ENCODE peak calls at places on chromosomes 4 and X, in five cellular contexts. S is endothelial cell; P is left ventricle myocardium inferior; O is CD4-positive, alpha-beta T cell; L is activated CD8-positive, alpha-beta T cell treated with anti-CD3 and anti-CD28 coated beads for 36 hours. R is an unnamed sample.

GRCh38 chr4:102867278-102868152 is 1.3 kb upstream of the CISD2 start:
- DNase-seq in S (no peak), P (no peak), O (no peak), L (no peak), R (no peak)

GRCh38 chr4:141543176-141543575 is 93.2 kb upstream of the IL15 start:
- DNase-seq in S (no peak), P (no peak), O (no peak), L (no peak), R (no peak)

GRCh38 chr4:137420901-137421384 is 111.4 kb downstream of the PCDH18 start:
- DNase-seq in S (no peak), P (no peak), O (no peak), L (no peak), R (no peak)

GRCh38 chr4:127203561-127204260 is 429.0 kb upstream of the INTU start:
- DNase-seq in S (no peak), P (no peak), O (no peak), L (no peak), R (no peak)

GRCh38 chr4:58776627-58777026 is 1666.4 kb upstream of the IGFBP7 start:
- DNase-seq in S (no peak), P (no peak), O (no peak), L (no peak), R (no peak)

GRCh38 chr4:75916091-75916661 is 13.9 kb upstream of the PPEF2 start:
- DNase-seq in S (peak), P (no peak), O (peak), L (peak), R (peak)

GRCh38 chr4:30950737-30951136 is 230.6 kb downstream of the PCDH7 start:
- DNase-seq in S (no peak), P (no peak), O (no peak), L (no peak), R (no peak)

GRCh38 chr4:15414601-15415091 is 13.2 kb upstream of the C1QTNF7 start:
- DNase-seq in S (no peak), P (no peak), O (no peak), L (no peak), R (no peak)

GRCh38 chrX:39507034-39507433 is 590.7 kb downstream of the BCOR start:
- DNase-seq in S (no peak), P (no peak), O (no peak), L (no peak), R (no peak)

GRCh38 chrX:56026816-56027215 is 205.3 kb upstream of the KLF8 start:
- DNase-seq in S (no peak), P (no peak), O (no peak), L (no peak), R (no peak)

GRCh38 chr4:131534944-131535640 is 1614.0 kb upstream of the PCDH10 start:
- DNase-seq in S (no peak), P (no peak), O (no peak), L (no peak), R (no peak)

GRCh38 chr4:86032476-86033022 is 327.3 kb downstream of the MAPK10 start:
- DNase-seq in S (no peak), P (no peak), O (no peak), L (no peak), R (no peak)

GRCh38 chr4:53055274-53055673 is 193.2 kb downstream of the RASL11B start:
- DNase-seq in S (no peak), P (no peak), O (no peak), L (no peak), R (no peak)

GRCh38 chrX:119887721-119888425 is 7.8 kb upstream of the AKAP14 start:
- DNase-seq in S (peak), P (peak), O (peak), L (peak), R (peak)

GRCh38 chr4:125891597-125892258 is 577.0 kb downstream of the FAT4 start:
- DNase-seq in S (no peak), P (no peak), O (no peak), L (no peak), R (no peak)

GRCh38 chr4:175531405-175532091 is 280.5 kb downstream of the GPM6A start:
- DNase-seq in S (no peak), P (no peak), O (no peak), L (no peak), R (no peak)

GRCh38 chr4:6999172-7000086 is 43.7 kb upstream of the TADA2B start:
- DNase-seq in S (no peak), P (no peak), O (peak), L (peak), R (no peak)

GRCh38 chr4:59571805-59572430 is 1628.2 kb upstream of the ADGRL3 start:
- DNase-seq in S (no peak), P (no peak), O (no peak), L (no peak), R (no peak)

GRCh38 chrX:27995611-27996010 is 14.4 kb upstream of the DCAF8L1 start:
- DNase-seq in S (no peak), P (no peak), O (no peak), L (no peak), R (no peak)

GRCh38 chr4:171621646-171622045 is 191.6 kb upstream of the GALNTL6 start:
- DNase-seq in S (no peak), P (no peak), O (no peak), L (no peak), R (no peak)

GRCh38 chrX:17608898-17609297 is 128.4 kb upstream of the SCML1 start:
- DNase-seq in S (no peak), P (no peak), O (no peak), L (no peak), R (no peak)
- TF ChIP-seq CTCF in S (no peak), P (no peak), O (no peak), L (no peak), R (no peak)

DNA sequence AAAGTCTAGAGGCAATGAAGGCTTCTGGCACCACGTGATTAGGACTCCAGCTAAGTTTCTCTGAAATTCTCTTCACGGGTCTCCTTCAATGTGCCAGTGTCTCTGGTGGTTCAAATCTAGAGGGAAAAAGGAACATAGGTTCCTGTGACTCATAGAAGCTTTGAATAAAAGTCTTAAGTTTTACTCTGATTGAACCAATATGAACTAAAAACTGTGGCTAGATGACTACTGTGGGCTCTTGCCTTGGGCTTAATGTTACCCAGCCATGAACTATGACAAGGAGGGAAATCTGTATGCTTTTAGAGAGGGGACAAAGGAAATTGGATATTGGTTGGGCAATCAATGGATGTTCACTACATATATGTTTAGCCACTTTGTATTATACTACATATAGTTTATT is 49.9 kb upstream of the TEX13D start:
- DNase-seq in S (no peak), P (no peak), O (no peak), L (no peak), R (no peak)
- TF ChIP-seq CTCF in S (no peak), P (no peak), O (no peak), L (no peak), R (no peak)

GRCh38 chr4:101187837-101188236 is 159.5 kb downstream of the PPP3CA start:
- DNase-seq in S (no peak), P (no peak), O (no peak), L (no peak), R (no peak)
- TF ChIP-seq CTCF in S (no peak), P (peak), O (no peak), L (peak), R (no peak)

DNA sequence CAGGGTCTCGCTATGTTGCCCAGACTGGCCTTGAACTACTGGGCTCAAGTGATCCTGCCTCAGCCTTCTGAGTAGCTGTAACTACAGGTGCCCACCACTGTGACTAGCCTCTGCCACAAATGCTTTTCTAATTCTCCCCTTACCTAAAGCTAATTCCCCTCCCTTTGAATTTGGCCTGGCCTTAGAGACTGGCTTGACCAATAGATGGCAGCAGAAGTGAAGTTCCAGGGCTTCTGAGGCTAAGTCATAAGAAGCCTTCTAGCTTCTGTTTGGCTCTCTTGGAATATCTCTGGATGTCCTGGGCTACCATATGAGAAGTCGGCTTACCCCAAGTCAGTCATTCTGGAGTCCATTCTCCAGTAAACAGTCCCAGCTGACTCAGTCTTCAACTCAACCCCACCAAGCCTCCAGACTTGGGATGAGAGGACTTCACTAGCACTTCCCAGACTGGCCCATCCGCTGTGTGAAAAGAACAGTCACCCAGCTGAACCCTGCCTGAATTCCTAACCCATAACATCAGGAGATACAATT is 61.0 kb downstream of the HPRT1 start:
- DNase-seq in S (peak), P (no peak), O (no peak), L (no peak), R (peak)
- TF ChIP-seq CTCF in S (peak), P (peak), O (no peak), L (no peak), R (peak)

GRCh38 chr4:88791274-88791673 is 93.6 kb upstream of the NAP1L5 start:
- DNase-seq in S (no peak), P (no peak), O (no peak), L (no peak), R (no peak)
- TF ChIP-seq CTCF in S (no peak), P (peak), O (no peak), L (peak), R (no peak)

DNA sequence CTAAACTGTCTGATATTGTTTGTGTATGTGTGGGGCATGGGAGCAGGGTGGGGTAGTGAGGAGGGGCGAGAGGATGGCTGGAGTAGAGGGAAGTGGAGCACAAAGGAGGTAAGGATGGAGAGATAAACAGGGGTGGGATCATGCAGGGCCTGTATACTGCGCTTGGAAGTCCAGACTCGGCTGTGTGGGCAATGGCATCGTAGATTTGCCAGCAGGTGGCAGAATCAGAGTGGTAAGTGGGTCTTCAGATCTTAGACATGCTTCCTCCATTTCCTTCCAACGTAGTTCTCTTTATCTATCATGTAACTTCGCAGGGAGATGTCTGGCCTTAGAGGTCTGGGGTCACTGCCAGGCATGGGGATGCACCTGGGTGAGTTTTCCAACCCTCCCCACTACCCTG is 155.5 kb downstream of the PDGFRA start:
- DNase-seq in S (peak), P (peak), O (no peak), L (peak), R (no peak)
- TF ChIP-seq CTCF in S (peak), P (peak), O (no peak), L (no peak), R (peak)

GRCh38 chrX:11683057-11683456 is 17.3 kb upstream of the ARHGAP6 start:
- DNase-seq in S (no peak), P (no peak), O (no peak), L (no peak), R (no peak)

GRCh38 chrX:11672213-11672612 is 6.5 kb upstream of the ARHGAP6 start:
- DNase-seq in S (no peak), P (no peak), O (no peak), L (no peak), R (no peak)

DNA sequence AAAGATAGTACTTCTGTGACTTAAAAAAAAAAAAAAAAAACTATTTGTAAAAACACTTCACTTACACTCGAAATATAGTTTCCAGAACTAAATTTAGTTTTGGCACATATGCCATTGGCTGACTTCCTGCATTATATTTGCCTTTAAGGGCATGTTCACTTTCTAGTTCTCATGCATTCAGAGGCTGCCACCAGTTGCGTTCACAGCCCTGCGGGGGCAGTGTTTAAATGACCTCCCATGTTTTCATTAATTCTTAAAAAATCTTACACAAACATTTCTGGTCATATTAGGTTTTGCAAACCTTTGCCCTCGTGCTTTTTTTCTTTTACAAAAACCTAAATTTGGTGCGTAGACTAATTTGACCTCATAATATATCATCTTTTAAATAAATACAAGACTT is 12.5 kb upstream of the ARHGAP6 start:
- DNase-seq in S (peak), P (no peak), O (no peak), L (no peak), R (no peak)
- TF ChIP-seq CTCF in S (no peak), P (no peak), O (no peak), L (peak), R (peak)

GRCh38 chr4:138938371-138938699 is 77.2 kb upstream of the NOCT start:
- DNase-seq in S (no peak), P (no peak), O (no peak), L (no peak), R (peak)
- TF ChIP-seq CTCF in S (no peak), P (peak), O (no peak), L (no peak), R (peak)

DNA sequence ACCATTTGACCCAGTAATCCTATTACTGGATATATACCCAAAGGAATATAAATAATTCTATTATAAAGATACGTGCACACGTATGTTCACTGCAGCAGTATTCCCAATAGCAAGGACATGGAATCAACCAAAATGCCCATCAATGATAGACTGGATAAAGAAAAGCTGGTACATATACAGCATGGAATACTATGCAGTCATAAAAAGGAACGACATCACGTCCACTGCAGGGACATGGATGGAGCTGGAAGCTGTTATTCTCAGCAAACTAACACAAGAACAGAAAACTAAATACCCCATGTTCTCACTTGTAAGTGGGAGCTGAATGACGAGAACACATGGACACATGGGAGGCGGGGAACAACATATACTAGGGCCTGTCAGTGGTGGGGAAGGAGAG is 69.7 kb downstream of the PHF8 start:
- DNase-seq in S (no peak), P (no peak), O (no peak), L (no peak), R (no peak)
- TF ChIP-seq CTCF in S (no peak), P (no peak), O (no peak), L (no peak), R (no peak)